ENCODE peak calls at places on chromosomes 13 and 19, in six cellular contexts. I, F, B, M, W and K are unnamed samples.

GRCh38 chr13:95481051-95481775 is 71.3 kb upstream of the CLDN10 start:
- DNase-seq in B (no peak), W (no peak), I (no peak), F (no peak), M (no peak), K (no peak)

GRCh38 chr13:71591380-71591779 is 275.6 kb downstream of the DACH1 start:
- DNase-seq in F (no peak), B (no peak), I (no peak), M (no peak), W (no peak), K (no peak)

GRCh38 chr19:27734496-27735220 is 1478.3 kb downstream of the UQCRFS1 start:
- DNase-seq in W (no peak), I (no peak), B (no peak), F (no peak), M (no peak), K (no peak)

GRCh38 chr19:58434217-58434616 is 5.7 kb downstream of the ZNF132 start:
- DNase-seq in W (no peak), B (no peak), M (no peak), F (no peak), I (no peak), K (no peak)

GRCh38 chr19:55703790-55704215 is 28.8 kb downstream of the EPN1 start:
- DNase-seq in W (no peak), M (no peak), F (peak), I (no peak), B (peak), K (no peak)

GRCh38 chr13:73000027-73000674 is 58.7 kb upstream of the KLF5 start:
- DNase-seq in W (no peak), B (no peak), M (no peak), I (peak), F (no peak), K (no peak)

GRCh38 chr13:51223284-51224270 is 1.4 kb downstream of the FAM124A start:
- DNase-seq in I (no peak), B (peak), W (no peak), M (no peak), F (no peak), K (no peak)

GRCh38 chr13:26460652-26461051 is 96.8 kb upstream of the WASF3 start:
- DNase-seq in F (no peak), I (no peak), B (no peak), W (no peak), M (no peak), K (no peak)

GRCh38 chr13:24893863-24894262 is 129.9 kb downstream of the RNF17 start:
- DNase-seq in M (no peak), I (no peak), B (no peak), W (no peak), F (peak), K (no peak)
- TF ChIP-seq TAF1 in M (no peak), I (no peak), B (no peak), W (no peak), F (no peak), K (no peak)

GRCh38 chr19:32405431-32406160 is at the start of gene DPY19L3:
- DNase-seq in W (peak), F (peak), I (peak), B (peak), M (peak), K (peak)
- TF ChIP-seq POLR2A in W (peak), F (peak), I (peak), B (peak), M (peak), K (peak)

DNA sequence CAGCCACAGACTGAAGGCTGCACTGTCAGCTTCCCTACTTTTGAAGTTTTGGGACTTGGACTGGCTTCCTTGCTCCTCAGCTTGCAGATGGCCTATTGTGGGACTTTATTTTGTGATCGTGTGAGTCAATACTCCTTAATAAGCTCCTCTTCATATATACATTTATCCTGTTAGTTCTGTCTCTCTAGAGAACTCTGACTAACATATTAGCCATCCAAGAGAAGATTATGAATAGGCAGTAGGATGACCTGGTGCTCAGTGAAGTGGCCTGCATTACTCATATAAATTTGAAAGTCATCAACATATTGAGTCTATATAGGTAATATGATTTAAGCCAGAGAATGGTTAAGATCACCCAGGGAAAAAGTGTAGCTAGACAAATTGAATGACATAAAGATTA is 136.3 kb upstream of the UFM1 start:
- DNase-seq in W (no peak), M (no peak), F (no peak), I (no peak), B (no peak), K (no peak)
- TF ChIP-seq TAF1 in W (no peak), M (no peak), F (no peak), I (no peak), B (no peak), K (no peak)

GRCh38 chr19:40598918-40599307 is 2.3 kb upstream of the LTBP4 start:
- DNase-seq in M (no peak), B (no peak), W (no peak), I (no peak), F (no peak), K (no peak)

GRCh38 chr19:40600086-40600917 is 867 bp upstream of the LTBP4 start:
- DNase-seq in W (no peak), I (no peak), M (no peak), F (no peak), B (no peak), K (no peak)

GRCh38 chr19:40603071-40603718 is 2.0 kb downstream of the LTBP4 start:
- DNase-seq in I (no peak), M (no peak), B (no peak), F (no peak), W (peak), K (no peak)

GRCh38 chr19:40599331-40600085 is 1.7 kb upstream of the LTBP4 start:
- DNase-seq in F (no peak), B (no peak), I (no peak), M (no peak), W (no peak), K (no peak)

DNA sequence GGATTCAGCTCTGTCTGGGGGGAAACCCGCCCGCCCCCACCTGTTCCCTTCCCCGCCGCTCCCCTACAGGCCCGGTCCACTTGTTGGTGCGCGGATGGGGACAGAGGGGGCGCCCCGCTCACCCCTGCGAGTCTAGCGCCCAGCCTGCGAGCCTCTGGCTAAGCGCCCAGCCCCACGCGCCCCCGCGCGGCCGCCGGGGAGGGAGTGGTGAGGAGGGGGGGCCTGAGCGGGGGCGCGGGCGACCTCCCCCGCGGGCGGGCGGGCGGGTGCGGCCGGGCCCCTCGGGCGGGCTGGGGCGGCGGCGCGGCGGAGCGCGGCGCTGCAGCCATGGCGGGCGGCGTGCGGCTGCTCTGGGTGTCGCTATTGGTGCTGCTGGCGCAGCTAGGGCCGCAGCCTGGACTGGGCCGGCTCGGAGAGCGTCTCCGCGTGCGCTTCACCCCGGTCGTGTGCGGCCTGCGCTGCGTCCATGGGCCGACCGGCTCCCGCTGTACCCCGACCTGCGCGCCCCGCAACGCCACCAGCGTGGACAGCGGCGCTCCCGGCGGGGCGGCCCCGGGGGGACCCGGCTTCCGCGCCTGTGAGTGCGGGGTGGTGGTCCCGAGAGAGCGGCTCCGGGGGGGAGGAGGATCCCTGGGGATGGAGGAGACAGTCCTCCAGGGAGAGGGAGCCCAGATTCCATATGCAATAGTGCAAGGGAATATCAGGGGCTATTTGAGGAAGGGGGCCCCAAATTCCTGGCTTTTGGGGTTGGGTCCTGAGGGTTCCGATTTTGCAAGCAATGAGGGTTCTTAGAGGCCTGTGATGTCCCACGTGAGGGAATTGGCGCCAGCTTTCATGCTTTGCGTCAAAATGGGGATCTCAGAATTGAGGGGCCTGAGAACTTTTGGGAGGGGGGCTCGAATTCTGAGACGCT is at the start of gene LTBP4:
- DNase-seq in W (no peak), M (no peak), I (no peak), F (peak), B (no peak), K (no peak)
- TF ChIP-seq POLR2A in W (no peak), M (no peak), I (no peak), F (no peak), B (no peak), K (no peak)